ENCODE peak calls at places on chromosomes 1 and 21, in five cellular contexts. One of them, this sample, is unnamed.

GRCh38 chr1:164456272-164456671 is 102.7 kb upstream of the PBX1 start:
- DNase-seq in vagina: no peak
- DNase-seq in ovary: no peak
- DNase-seq in uterus: no peak
- DNase-seq in heart left ventricle: no peak
- DNase-seq in this sample: no peak

GRCh38 chr1:54376085-54377039 is 29.8 kb downstream of the SSBP3 start:
- DNase-seq in ovary: no peak
- DNase-seq in vagina: no peak
- DNase-seq in uterus: no peak
- DNase-seq in heart left ventricle: no peak
- DNase-seq in this sample: no peak

GRCh38 chr1:56017336-56017735 is 562.0 kb downstream of the PLPP3 start:
- DNase-seq in heart left ventricle: no peak
- DNase-seq in vagina: no peak
- DNase-seq in ovary: no peak
- DNase-seq in uterus: no peak
- DNase-seq in this sample: no peak

GRCh38 chr1:18922319-18922726 is 20.0 kb upstream of the ALDH4A1 start:
- DNase-seq in ovary: peak; percentile 90
- DNase-seq in uterus: peak; percentile 92
- DNase-seq in heart left ventricle: peak; percentile 90
- DNase-seq in vagina: peak; percentile 96
- DNase-seq in this sample: peak; percentile 97

GRCh38 chr1:89557954-89558353 is 33.3 kb downstream of the LRRC8B start:
- DNase-seq in heart left ventricle: no peak
- DNase-seq in vagina: no peak
- DNase-seq in uterus: no peak
- DNase-seq in ovary: no peak
- DNase-seq in this sample: no peak

GRCh38 chr1:10056599-10056987 is 23.8 kb downstream of the UBE4B start:
- DNase-seq in heart left ventricle: no peak
- DNase-seq in vagina: no peak
- DNase-seq in uterus: no peak
- DNase-seq in ovary: no peak
- DNase-seq in this sample: peak; percentile 44

GRCh38 chr1:112319371-112320034 is 76.5 kb upstream of the CTTNBP2NL start:
- DNase-seq in vagina: no peak
- DNase-seq in ovary: no peak
- DNase-seq in uterus: no peak
- DNase-seq in heart left ventricle: no peak
- DNase-seq in this sample: no peak

GRCh38 chr1:163171826-163172225 is 30.9 kb downstream of the RGS5 start:
- DNase-seq in heart left ventricle: no peak
- DNase-seq in ovary: no peak
- DNase-seq in vagina: no peak
- DNase-seq in uterus: no peak
- DNase-seq in this sample: no peak

GRCh38 chr1:228157381-228158126 is 7.8 kb downstream of the GJC2 start:
- DNase-seq in ovary: peak; percentile 21
- DNase-seq in heart left ventricle: no peak
- DNase-seq in uterus: no peak
- DNase-seq in vagina: no peak
- DNase-seq in this sample: no peak

GRCh38 chr21:34129971-34130597 is 56.7 kb downstream of the MRPS6 start:
- DNase-seq in ovary: no peak
- DNase-seq in heart left ventricle: no peak
- DNase-seq in vagina: no peak
- DNase-seq in uterus: no peak
- DNase-seq in this sample: no peak

GRCh38 chr1:35573198-35573775 is at the start of gene TFAP2E:
- DNase-seq in vagina: no peak
- DNase-seq in ovary: no peak
- DNase-seq in uterus: no peak
- DNase-seq in heart left ventricle: no peak
- DNase-seq in this sample: no peak

GRCh38 chr1:35561972-35562680 is 4.5 kb downstream of the NCDN start:
- DNase-seq in ovary: no peak
- DNase-seq in heart left ventricle: no peak
- DNase-seq in vagina: peak; percentile 72
- DNase-seq in uterus: no peak
- DNase-seq in this sample: no peak

GRCh38 chr1:205547932-205548827 is 43.7 kb downstream of the CDK18 start:
- DNase-seq in ovary: no peak
- DNase-seq in uterus: no peak
- DNase-seq in heart left ventricle: no peak
- DNase-seq in vagina: peak; percentile 80
- DNase-seq in this sample: peak; percentile 39

GRCh38 chr1:151458936-151459330 is 361 bp downstream of the POGZ start:
- DNase-seq in uterus: peak; percentile 66
- DNase-seq in vagina: no peak
- DNase-seq in ovary: peak; percentile 76
- DNase-seq in heart left ventricle: peak; percentile 75
- DNase-seq in this sample: peak; percentile 84

GRCh38 chr1:6554907-6555778 is at the start of gene TAS1R1:
- DNase-seq in uterus: peak; percentile 41
- DNase-seq in ovary: peak; percentile 62
- DNase-seq in heart left ventricle: no peak
- DNase-seq in vagina: no peak
- DNase-seq in this sample: peak; percentile 87

GRCh38 chr1:53987880-53988279 is 30.1 kb downstream of the LDLRAD1 start:
- DNase-seq in uterus: no peak
- DNase-seq in ovary: no peak
- DNase-seq in vagina: no peak
- DNase-seq in heart left ventricle: no peak
- DNase-seq in this sample: no peak

GRCh38 chr1:182141040-182141439 is 79.5 kb upstream of the ZNF648 start:
- DNase-seq in vagina: no peak
- DNase-seq in ovary: no peak
- DNase-seq in heart left ventricle: no peak
- DNase-seq in uterus: no peak
- DNase-seq in this sample: no peak

GRCh38 chr1:214440219-214440965 is 111.0 kb downstream of the PTPN14 start:
- DNase-seq in ovary: no peak
- DNase-seq in uterus: no peak
- DNase-seq in vagina: no peak
- DNase-seq in heart left ventricle: no peak
- DNase-seq in this sample: no peak

GRCh38 chr1:60066001-60066400 is 7.6 kb downstream of the C1orf87 start:
- DNase-seq in heart left ventricle: no peak
- DNase-seq in vagina: no peak
- DNase-seq in ovary: no peak
- DNase-seq in uterus: no peak
- DNase-seq in this sample: no peak

GRCh38 chr1:60063561-60063960 is 10.0 kb downstream of the C1orf87 start:
- DNase-seq in heart left ventricle: no peak
- DNase-seq in ovary: no peak
- DNase-seq in uterus: no peak
- DNase-seq in vagina: no peak
- DNase-seq in this sample: no peak

GRCh38 chr1:60069691-60070090 is 3.9 kb downstream of the C1orf87 start:
- DNase-seq in vagina: no peak
- DNase-seq in ovary: no peak
- DNase-seq in uterus: no peak
- DNase-seq in heart left ventricle: no peak
- DNase-seq in this sample: no peak

GRCh38 chr1:60068393-60069045 is 5.1 kb downstream of the C1orf87 start:
- DNase-seq in vagina: no peak
- DNase-seq in heart left ventricle: no peak
- DNase-seq in ovary: no peak
- DNase-seq in uterus: no peak
- DNase-seq in this sample: no peak

GRCh38 chr1:60065199-60065598 is 8.4 kb downstream of the C1orf87 start:
- DNase-seq in heart left ventricle: no peak
- DNase-seq in vagina: no peak
- DNase-seq in ovary: no peak
- DNase-seq in uterus: no peak
- DNase-seq in this sample: no peak
- TF ChIP-seq POLR2A in heart left ventricle: no peak
- TF ChIP-seq POLR2A in vagina: no peak
- TF ChIP-seq POLR2A in ovary: no peak
- TF ChIP-seq POLR2A in uterus: no peak
- TF ChIP-seq POLR2A in this sample: no peak

GRCh38 chr1:8211620-8212442 is 106.1 kb upstream of the SLC45A1 start:
- DNase-seq in heart left ventricle: no peak
- DNase-seq in uterus: no peak
- DNase-seq in ovary: no peak
- DNase-seq in vagina: no peak
- DNase-seq in this sample: peak; percentile 73
- TF ChIP-seq POLR2A in heart left ventricle: no peak
- TF ChIP-seq POLR2A in uterus: no peak
- TF ChIP-seq POLR2A in ovary: no peak
- TF ChIP-seq POLR2A in vagina: no peak
- TF ChIP-seq POLR2A in this sample: no peak

GRCh38 chr21:42220138-42220701 is 1.3 kb downstream of the ABCG1 start:
- DNase-seq in heart left ventricle: peak; percentile 68
- DNase-seq in uterus: peak; percentile 25
- DNase-seq in ovary: peak; percentile 39
- DNase-seq in vagina: no peak
- DNase-seq in this sample: peak; percentile 89
- TF ChIP-seq POLR2A in heart left ventricle: no peak
- TF ChIP-seq POLR2A in uterus: no peak
- TF ChIP-seq POLR2A in ovary: no peak
- TF ChIP-seq POLR2A in vagina: no peak
- TF ChIP-seq POLR2A in this sample: no peak

GRCh38 chr1:235069577-235070563 is 58.8 kb downstream of the TOMM20 start:
- DNase-seq in ovary: no peak
- DNase-seq in uterus: no peak
- DNase-seq in heart left ventricle: peak; percentile 74
- DNase-seq in vagina: no peak
- DNase-seq in this sample: peak; percentile 78

GRCh38 chr1:235067396-235068154 is 61.1 kb downstream of the TOMM20 start:
- DNase-seq in vagina: peak; percentile 98
- DNase-seq in ovary: no peak
- DNase-seq in heart left ventricle: peak; percentile 72
- DNase-seq in uterus: peak; percentile 69
- DNase-seq in this sample: peak; percentile 91

GRCh38 chr1:235070819-235071218 is 57.8 kb downstream of the TOMM20 start:
- DNase-seq in vagina: no peak
- DNase-seq in ovary: no peak
- DNase-seq in uterus: no peak
- DNase-seq in heart left ventricle: no peak
- DNase-seq in this sample: no peak

GRCh38 chr1:235069171-235069570 is 59.5 kb downstream of the TOMM20 start:
- DNase-seq in ovary: no peak
- DNase-seq in heart left ventricle: no peak
- DNase-seq in uterus: no peak
- DNase-seq in vagina: no peak
- DNase-seq in this sample: no peak

DNA sequence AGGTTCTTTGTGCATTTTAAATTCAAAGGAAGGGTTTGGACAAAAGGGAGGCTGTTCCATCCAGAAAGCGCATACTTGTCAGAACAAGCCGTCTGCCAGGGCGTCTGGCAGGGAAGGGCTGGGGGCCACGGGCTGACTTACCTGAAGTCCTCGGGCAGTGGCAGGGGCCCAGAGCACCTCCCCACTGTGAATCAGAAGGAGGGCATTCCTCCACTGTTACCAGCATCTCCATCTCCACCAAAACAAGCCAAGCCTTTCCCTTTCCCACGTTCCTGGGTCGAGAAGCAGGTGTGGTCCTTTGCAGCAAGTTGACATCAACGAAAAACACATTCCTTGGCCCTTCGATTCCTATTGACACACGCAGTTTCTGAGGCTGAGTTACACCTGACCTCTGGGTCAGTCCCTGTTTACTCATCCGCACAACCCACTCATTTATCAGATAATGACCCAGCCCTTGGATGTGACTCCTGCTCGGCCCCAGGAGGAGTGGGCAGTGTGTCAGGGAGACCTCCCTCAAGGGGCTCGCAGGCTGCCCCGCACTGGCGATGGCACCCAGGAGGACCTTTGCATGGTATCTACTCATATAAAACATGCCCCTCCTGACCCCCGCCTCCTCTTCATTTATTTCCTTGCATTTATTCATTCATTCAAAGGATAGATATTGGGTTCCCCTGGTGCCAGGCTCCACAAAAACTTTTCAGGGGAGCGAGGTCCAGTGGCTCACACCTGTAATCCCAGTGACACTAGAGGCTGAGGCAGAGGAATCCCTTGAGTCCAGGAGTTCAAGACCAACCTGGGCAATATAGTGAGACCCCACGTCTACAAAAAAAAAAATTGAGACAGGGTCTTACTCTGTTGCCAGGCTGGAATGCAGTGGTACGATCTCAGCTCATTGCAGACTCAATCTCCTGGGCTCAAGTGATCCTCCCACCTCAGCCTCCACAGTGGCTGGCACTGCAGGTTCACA is 60.2 kb downstream of the TOMM20 start:
- DNase-seq in ovary: no peak
- DNase-seq in vagina: no peak
- DNase-seq in uterus: no peak
- DNase-seq in heart left ventricle: no peak
- DNase-seq in this sample: no peak
- TF ChIP-seq POLR2A in ovary: no peak
- TF ChIP-seq POLR2A in vagina: no peak
- TF ChIP-seq POLR2A in uterus: no peak
- TF ChIP-seq POLR2A in heart left ventricle: no peak
- TF ChIP-seq POLR2A in this sample: no peak

DNA sequence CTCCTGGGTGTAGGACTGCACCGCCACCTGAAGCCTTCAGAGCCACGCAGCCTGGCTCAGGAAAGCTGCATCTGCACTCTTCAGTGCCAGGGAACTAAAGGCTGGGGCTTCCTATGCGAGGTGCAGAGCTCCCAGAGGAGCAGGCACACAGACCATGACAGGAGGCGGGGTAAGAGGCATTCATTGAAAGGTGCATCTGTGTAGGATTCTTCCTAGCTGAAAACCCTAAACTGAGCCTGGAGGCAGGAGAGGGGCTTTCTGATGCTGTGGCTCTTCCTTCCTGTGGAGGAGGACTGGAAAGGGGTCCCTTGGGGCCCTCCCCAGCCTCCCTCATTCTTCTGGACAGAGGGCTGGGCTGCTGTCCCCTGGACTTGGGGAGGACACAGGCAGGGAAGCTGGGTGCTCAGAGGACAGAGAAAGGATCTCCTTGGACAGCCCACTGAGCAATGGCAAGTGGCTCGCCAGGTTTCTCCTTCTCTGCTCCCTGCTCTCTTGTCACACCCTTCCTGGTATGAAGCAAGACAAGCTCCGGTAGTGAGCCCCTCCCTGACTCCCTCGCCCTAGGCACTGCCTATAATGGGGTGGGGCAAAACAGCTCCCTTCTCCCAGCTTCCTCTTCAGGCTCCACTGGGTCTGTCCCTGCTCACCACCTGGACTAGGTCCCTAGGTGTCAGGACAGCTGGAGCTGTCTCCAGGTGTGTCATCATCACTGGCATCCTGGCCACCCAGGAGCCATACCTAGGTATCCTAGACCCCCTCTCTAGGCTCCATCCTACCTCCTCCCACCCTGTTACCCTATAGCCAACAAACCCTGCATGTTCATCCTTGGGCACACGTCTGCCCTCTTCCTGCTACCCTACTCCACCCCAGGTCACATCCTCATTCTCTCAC is 20.0 kb downstream of the S100A6 start:
- DNase-seq in heart left ventricle: no peak
- DNase-seq in vagina: no peak
- DNase-seq in ovary: no peak
- DNase-seq in uterus: no peak
- DNase-seq in this sample: no peak
- TF ChIP-seq POLR2A in heart left ventricle: no peak
- TF ChIP-seq POLR2A in vagina: no peak
- TF ChIP-seq POLR2A in ovary: no peak
- TF ChIP-seq POLR2A in uterus: no peak
- TF ChIP-seq POLR2A in this sample: no peak

This sample was measured in sigmoid colon.